ENCODE peak calls at places on chromosomes 13 and 19, in four cellular contexts. V is H1, T is K562, H is SK-N-SH. Q is an unnamed sample.
A peak's percentile ranks its signal among the peaks of the same experiment; 100 is the strongest.

GRCh38 chr13:48555441-48555840 is 22.6 kb upstream of the RCBTB2 start:
- DNase-seq in V (no peak), T (no peak), H (no peak), Q (no peak)

GRCh38 chr19:34096020-34096915 is 76.0 kb upstream of the LSM14A start:
- DNase-seq in V (no peak), T (peak; percentile 44), H (peak; percentile 72), Q (peak; percentile 16)

GRCh38 chr13:80684525-80685017 is 343.6 kb upstream of the SPRY2 start:
- DNase-seq in V (no peak), T (no peak), H (no peak), Q (no peak)

GRCh38 chr13:111856571-111856970 is 210.4 kb upstream of the SOX1 start:
- DNase-seq in V (no peak), T (no peak), H (no peak), Q (no peak)

GRCh38 chr19:15194938-15195337 is 5.9 kb downstream of the NOTCH3 start:
- DNase-seq in V (no peak), T (no peak), H (no peak), Q (no peak)

GRCh38 chr13:113598081-113598410 is 13.5 kb downstream of the TFDP1 start:
- DNase-seq in V (no peak), T (no peak), H (no peak), Q (no peak)

GRCh38 chr19:57078802-57079201 is 41.0 kb upstream of the USP29 start:
- DNase-seq in V (no peak), T (no peak), H (no peak), Q (no peak)

GRCh38 chr19:8336665-8337064 is 6.4 kb downstream of the KANK3 start:
- DNase-seq in V (no peak), T (no peak), H (no peak), Q (no peak)

GRCh38 chr13:55361141-55361540 is 1779.6 kb upstream of the PRR20A start:
- DNase-seq in V (no peak), T (no peak), H (no peak), Q (no peak)

GRCh38 chr19:43439183-43440063 is 24.7 kb downstream of the TEX101 start:
- DNase-seq in V (no peak), T (no peak), H (no peak), Q (no peak)

GRCh38 chr13:37889102-37889501 is 19.5 kb upstream of the TRPC4 start:
- DNase-seq in V (no peak), T (no peak), H (no peak), Q (no peak)

GRCh38 chr13:42000836-42001235 is 39.9 kb upstream of the VWA8 start:
- DNase-seq in V (no peak), T (no peak), H (no peak), Q (no peak)

GRCh38 chr13:34459856-34460255 is 482.2 kb upstream of the NBEA start:
- DNase-seq in V (no peak), T (no peak), H (no peak), Q (no peak)

GRCh38 chr13:25249001-25249543 is 38.2 kb downstream of the MTMR6 start:
- DNase-seq in V (no peak), T (no peak), H (peak; percentile 22), Q (peak; percentile 23)

GRCh38 chr19:55400281-55401087 is 7.1 kb downstream of the UBE2S start:
- DNase-seq in V (no peak), T (no peak), H (no peak), Q (no peak)

GRCh38 chr19:23526302-23526701 is 131.0 kb upstream of the ZNF91 start:
- DNase-seq in V (no peak), T (no peak), H (no peak), Q (no peak)

GRCh38 chr13:65594255-65594654 is 1635.9 kb downstream of the PCDH9 start:
- DNase-seq in V (no peak), T (no peak), H (peak; percentile 10), Q (no peak)

GRCh38 chr13:111429064-111429558 is 108.7 kb downstream of the TEX29 start:
- DNase-seq in V (no peak), T (peak; percentile 43), H (peak; percentile 54), Q (peak; percentile 72)

GRCh38 chr13:52955505-52955904 is 73.1 kb upstream of the OLFM4 start:
- DNase-seq in V (peak; percentile 46), T (no peak), H (no peak), Q (peak; percentile 53)

GRCh38 chr19:34067861-34068271 is 104.4 kb upstream of the LSM14A start:
- DNase-seq in V (no peak), T (no peak), H (no peak), Q (no peak)

GRCh38 chr19:56705939-56706338 is 34.4 kb upstream of the ZNF835 start:
- DNase-seq in V (no peak), T (no peak), H (no peak), Q (no peak)

GRCh38 chr19:22331521-22331920 is 45.3 kb downstream of the ZNF729 start:
- DNase-seq in V (no peak), T (no peak), H (no peak), Q (no peak)

GRCh38 chr13:99404005-99404755 is 97.0 kb upstream of the GPR183 start:
- DNase-seq in V (no peak), T (no peak), H (no peak), Q (no peak)
- TF ChIP-seq TEAD4 in V (no peak), T (no peak), H (no peak), Q (no peak)

GRCh38 chr19:49109051-49109450 is 5.1 kb upstream of the LIN7B start:
- DNase-seq in V (no peak), T (no peak), H (no peak), Q (no peak)
- TF ChIP-seq TEAD4 in V (no peak), T (no peak), H (no peak), Q (no peak)

GRCh38 chr13:97446448-97446847 is 12.5 kb downstream of the RAP2A start:
- DNase-seq in V (no peak), T (no peak), H (no peak), Q (no peak)

GRCh38 chr13:97445504-97446187 is 11.7 kb downstream of the RAP2A start:
- DNase-seq in V (no peak), T (no peak), H (no peak), Q (no peak)

GRCh38 chr13:97448503-97449251 is 14.7 kb downstream of the RAP2A start:
- DNase-seq in V (no peak), T (no peak), H (no peak), Q (peak; percentile 11)
- TF ChIP-seq TEAD4 in V (peak; percentile 50), T (no peak), H (no peak), Q (no peak)

DNA sequence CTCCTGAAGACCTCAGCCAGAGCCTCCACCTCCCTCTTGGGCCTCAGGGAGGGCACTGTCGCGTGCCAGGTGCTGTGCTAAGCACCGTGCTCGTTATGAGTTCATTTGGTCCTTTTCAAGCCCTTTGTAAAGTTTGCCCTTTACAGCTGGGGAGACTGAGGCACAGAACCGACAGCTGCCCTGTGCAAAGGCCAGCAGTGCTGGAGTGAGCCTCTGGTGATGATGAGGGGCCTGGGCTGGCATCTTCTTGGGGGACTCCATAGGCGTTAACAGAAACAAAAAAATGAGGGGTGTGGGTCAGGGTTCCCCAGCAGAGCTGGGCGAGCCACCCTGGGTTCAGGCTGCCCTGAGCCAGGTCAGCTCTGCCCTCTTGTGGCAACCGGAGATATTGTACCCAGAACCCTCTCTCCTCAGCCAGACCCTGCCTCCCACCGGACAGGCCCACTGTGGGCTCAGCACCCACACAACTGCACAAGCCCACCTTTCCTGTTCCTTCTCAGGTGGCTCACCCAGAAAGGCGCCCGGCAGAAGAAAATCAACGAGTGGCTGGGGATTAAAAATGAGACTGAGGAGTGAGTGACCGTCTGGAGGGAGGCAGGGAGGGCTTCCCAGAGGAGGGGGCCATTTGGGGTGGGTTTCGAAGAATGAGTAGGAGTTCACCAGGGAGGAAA is 5.5 kb upstream of the IFI30 start:
- DNase-seq in V (no peak), T (peak; percentile 80), H (peak; percentile 94), Q (peak; percentile 71)
- TF ChIP-seq TEAD4 in V (no peak), T (no peak), H (no peak), Q (no peak)

DNA sequence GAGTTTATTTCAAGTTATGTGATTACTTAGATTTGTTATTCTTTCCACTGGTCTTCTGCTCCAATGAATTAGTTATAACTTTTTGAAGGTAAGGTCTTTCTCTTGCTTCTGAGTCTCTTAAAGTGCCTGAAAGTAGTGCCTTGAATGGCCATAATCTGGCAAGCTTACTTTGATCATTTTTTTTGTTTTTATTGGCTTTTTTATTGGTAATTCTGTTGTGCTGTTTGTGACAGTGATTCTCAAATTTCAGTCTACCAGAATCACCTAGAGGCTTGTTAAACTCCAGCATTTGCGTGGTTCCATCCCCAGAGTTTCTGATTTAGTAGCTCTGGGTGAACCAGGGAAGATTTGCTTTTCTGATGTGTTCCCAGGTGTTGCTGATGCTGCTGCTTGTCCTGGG is 91.2 kb downstream of the PAN3 start:
- DNase-seq in V (no peak), T (no peak), H (no peak), Q (no peak)
- TF ChIP-seq TEAD4 in V (no peak), T (no peak), H (no peak), Q (no peak)

DNA sequence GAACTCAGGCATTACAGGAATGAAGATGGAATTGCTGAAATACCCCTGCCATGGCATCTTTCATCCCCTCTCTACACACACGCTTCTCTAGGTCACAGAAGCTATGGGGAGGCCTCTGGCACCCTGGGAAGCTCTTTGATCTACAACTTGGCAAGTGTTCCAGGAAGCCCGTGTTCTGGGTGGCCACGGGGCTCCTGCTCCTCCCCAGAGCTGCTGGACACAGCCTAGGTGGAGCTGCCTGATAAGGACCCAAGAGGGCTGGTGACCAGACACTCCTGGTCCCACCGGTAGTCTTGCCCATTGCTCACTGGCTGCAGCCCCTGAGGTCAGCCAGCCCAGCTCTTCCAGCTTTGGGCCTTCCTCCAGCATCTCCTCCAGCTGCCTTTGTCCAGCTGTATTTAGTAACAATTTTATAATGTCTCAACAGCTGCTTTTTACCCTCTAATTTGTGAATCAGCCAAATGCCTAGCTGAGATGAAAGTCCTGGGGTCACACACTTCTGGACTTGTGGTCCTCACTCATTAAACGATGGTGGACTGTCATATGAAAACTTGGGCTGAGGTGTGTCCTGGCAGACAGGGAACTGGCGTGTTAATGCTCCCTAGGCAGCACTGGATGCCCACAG is 72.8 kb upstream of the SPATA13 start:
- DNase-seq in V (no peak), T (no peak), H (no peak), Q (no peak)
- TF ChIP-seq TEAD4 in V (no peak), T (no peak), H (no peak), Q (no peak)

DNA sequence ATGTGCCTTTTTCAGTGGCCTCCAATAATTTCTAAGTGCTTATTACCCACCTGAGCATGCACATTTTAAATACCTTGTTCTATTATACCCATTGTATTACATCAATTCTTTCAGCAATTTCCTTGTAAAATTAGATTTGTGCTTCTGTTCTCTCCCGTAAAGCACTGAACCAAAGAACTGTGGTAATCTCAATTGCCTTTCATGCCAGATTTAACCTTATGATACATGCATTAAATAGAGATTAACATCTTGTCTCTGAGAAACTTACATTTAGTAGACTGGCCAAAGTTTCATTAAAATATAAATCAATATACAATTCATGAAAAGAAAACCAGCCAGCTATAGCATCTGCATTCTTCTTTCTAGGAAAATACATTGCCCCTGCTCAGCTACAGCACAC is 137.2 kb downstream of the EFNB2 start:
- DNase-seq in V (no peak), T (no peak), H (no peak), Q (no peak)
- TF ChIP-seq TEAD4 in V (no peak), T (no peak), H (no peak), Q (no peak)

GRCh38 chr19:5083547-5083965 is 114.6 kb downstream of the KDM4B start:
- DNase-seq in V (no peak), T (peak; percentile 35), H (no peak), Q (no peak)
- TF ChIP-seq TEAD4 in V (no peak), T (no peak), H (no peak), Q (no peak)

DNA sequence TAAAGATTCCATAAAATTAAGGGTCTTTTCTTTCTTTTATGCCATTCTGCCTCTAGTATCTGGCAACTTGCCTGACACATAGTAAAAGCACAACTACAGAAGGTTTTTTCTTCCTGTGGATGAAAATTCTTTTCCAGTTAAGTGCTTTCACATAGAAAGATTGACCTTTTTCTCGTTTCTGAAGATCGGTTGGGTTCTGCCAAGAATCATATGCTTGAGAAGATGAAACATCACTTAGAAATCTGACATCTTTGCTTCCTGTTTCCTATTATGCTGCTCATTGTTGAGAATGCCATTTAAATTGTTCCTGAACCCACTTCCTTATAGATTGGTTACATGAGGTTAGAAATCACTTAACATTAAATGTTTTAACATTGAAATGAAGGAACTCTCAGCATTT is 26.3 kb upstream of the SCEL start:
- DNase-seq in V (no peak), T (no peak), H (no peak), Q (no peak)
- TF ChIP-seq TEAD4 in V (no peak), T (no peak), H (peak; percentile 72), Q (no peak)